ENCODE peak calls at places on chromosomes 2 and 18, in ten cellular contexts. Q is H1, I is spleen, C is transverse colon, H is sigmoid colon, U is stomach, T is suprapubic skin, W is upper lobe of left lung, R is breast epithelium, N is GM12878. J is an unnamed sample. For H3K36me3, the result is how much of the 10 kb centered on the place peaks cover.

GRCh38 chr2:24124003-24124585 is 825 bp downstream of the FAM228B start:
- DNase-seq in Q (no peak), I (no peak), C (no peak), H (no peak), U (no peak), T (no peak), W (no peak), R (no peak), N (no peak), J (no peak)

GRCh38 chr2:155643056-155643775 is 689.3 kb downstream of the NR4A2 start:
- DNase-seq in Q (no peak), I (no peak), C (no peak), H (no peak), U (no peak), T (no peak), W (no peak), R (no peak), N (no peak), J (no peak)

GRCh38 chr2:153715218-153715617 is 156.5 kb upstream of the GALNT13 start:
- DNase-seq in Q (no peak), I (no peak), C (no peak), H (no peak), U (no peak), T (no peak), W (no peak), R (no peak), N (no peak), J (no peak)

GRCh38 chr18:26863921-26864497 is 1.5 kb downstream of the AQP4 start:
- DNase-seq in Q (no peak), I (no peak), C (no peak), H (no peak), U (no peak), T (no peak), W (peak), R (no peak), N (no peak), J (no peak)

GRCh38 chr2:135183822-135184221 is 131.7 kb downstream of the RAB3GAP1 start:
- DNase-seq in Q (no peak), I (no peak), C (no peak), H (no peak), U (no peak), T (no peak), W (no peak), R (no peak), N (no peak), J (no peak)

GRCh38 chr2:239716536-239717318 is 308.4 kb downstream of the NDUFA10 start:
- DNase-seq in Q (no peak), I (peak), C (no peak), H (peak), U (no peak), T (no peak), W (no peak), R (peak), N (no peak), J (peak)

GRCh38 chr2:44549099-44549471 is 187.3 kb downstream of the CAMKMT start:
- DNase-seq in Q (no peak), I (no peak), C (no peak), H (no peak), U (no peak), T (no peak), W (no peak), R (no peak), N (no peak), J (no peak)

GRCh38 chr2:237025090-237025865 is 60.4 kb upstream of the COPS8 start:
- DNase-seq in Q (no peak), I (no peak), C (peak), H (no peak), U (peak), T (no peak), W (peak), R (no peak), N (no peak), J (no peak)

GRCh38 chr2:201404699-201405275 is 46.5 kb downstream of the TRAK2 start:
- DNase-seq in Q (no peak), I (no peak), C (no peak), H (no peak), U (no peak), T (no peak), W (no peak), R (no peak), N (no peak), J (no peak)

GRCh38 chr2:23828986-23829385 is 97.9 kb downstream of the ATAD2B start:
- DNase-seq in Q (no peak), I (no peak), C (no peak), H (no peak), U (no peak), T (no peak), W (no peak), R (no peak), N (no peak), J (no peak)

GRCh38 chr2:233480490-233481202 is 85.9 kb downstream of the USP40 start:
- DNase-seq in Q (no peak), I (peak), C (peak), H (peak), U (peak), T (no peak), W (peak), R (peak), N (no peak), J (peak)

GRCh38 chr2:200042944-200043343 is 87.6 kb downstream of the MAIP1 start:
- DNase-seq in Q (no peak), I (no peak), C (no peak), H (no peak), U (no peak), T (no peak), W (no peak), R (no peak), N (no peak), J (no peak)

GRCh38 chr18:40939636-40940035 is 1015.4 kb upstream of the PIK3C3 start:
- DNase-seq in Q (no peak), I (peak), C (no peak), H (no peak), U (no peak), T (no peak), W (no peak), R (no peak), N (no peak), J (no peak)

GRCh38 chr2:74532222-74532621 is 2.5 kb downstream of the HTRA2 start:
- DNase-seq in Q (no peak), I (no peak), C (no peak), H (no peak), U (no peak), T (no peak), W (no peak), R (no peak), N (no peak), J (no peak)

GRCh38 chr18:46293699-46294300 is 189.6 kb downstream of the HAUS1 start:
- DNase-seq in Q (no peak), I (no peak), C (no peak), H (no peak), U (no peak), T (no peak), W (peak), R (no peak), N (no peak), J (no peak)

GRCh38 chr2:217729426-217730058 is 273.3 kb downstream of the TNS1 start:
- DNase-seq in Q (no peak), I (no peak), C (no peak), H (no peak), U (no peak), T (no peak), W (no peak), R (peak), N (no peak), J (no peak)

GRCh38 chr18:26322892-26323653 is 96.8 kb downstream of the TAF4B start:
- DNase-seq in Q (no peak), I (no peak), C (no peak), H (no peak), U (no peak), T (no peak), W (no peak), R (no peak), N (no peak), J (no peak)

GRCh38 chr2:160156084-160156483 is 44.0 kb downstream of the ITGB6 start:
- DNase-seq in Q (no peak), I (no peak), C (no peak), H (no peak), U (no peak), T (no peak), W (peak), R (no peak), N (no peak), J (no peak)

GRCh38 chr18:7562491-7562890 is 4.6 kb upstream of the PTPRM start:
- DNase-seq in Q (no peak), I (no peak), C (no peak), H (no peak), U (no peak), T (no peak), W (no peak), R (no peak), N (no peak), J (no peak)

GRCh38 chr18:7561907-7562460 is 5.1 kb upstream of the PTPRM start:
- DNase-seq in Q (no peak), I (no peak), C (no peak), H (no peak), U (no peak), T (no peak), W (no peak), R (no peak), N (no peak), J (no peak)

GRCh38 chr18:7559709-7560319 is 7.3 kb upstream of the PTPRM start:
- DNase-seq in Q (no peak), I (no peak), C (no peak), H (no peak), U (no peak), T (no peak), W (no peak), R (no peak), N (no peak), J (no peak)

GRCh38 chr18:7558769-7559168 is 8.3 kb upstream of the PTPRM start:
- DNase-seq in Q (no peak), I (no peak), C (no peak), H (no peak), U (no peak), T (no peak), W (no peak), R (no peak), N (no peak), J (no peak)

GRCh38 chr18:7557891-7558454 is 9.1 kb upstream of the PTPRM start:
- DNase-seq in Q (no peak), I (no peak), C (no peak), H (no peak), U (no peak), T (no peak), W (no peak), R (no peak), N (no peak), J (no peak)
- H3K36me3 ChIP-seq in Q (under half), I (under half), C (under half), H (under half), U (under half), T (under half), W (under half), R (under half), N (under half), J (under half)

GRCh38 chr18:79760881-79761280 is 36.9 kb upstream of the KCNG2 start:
- DNase-seq in Q (no peak), I (peak), C (no peak), H (peak), U (no peak), T (no peak), W (no peak), R (no peak), N (no peak), J (no peak)
- TF ChIP-seq POLR2AphosphoS5 in Q (no peak), I (no peak), C (no peak), H (no peak), U (no peak), T (no peak), W (no peak), R (no peak), N (no peak), J (no peak)

DNA sequence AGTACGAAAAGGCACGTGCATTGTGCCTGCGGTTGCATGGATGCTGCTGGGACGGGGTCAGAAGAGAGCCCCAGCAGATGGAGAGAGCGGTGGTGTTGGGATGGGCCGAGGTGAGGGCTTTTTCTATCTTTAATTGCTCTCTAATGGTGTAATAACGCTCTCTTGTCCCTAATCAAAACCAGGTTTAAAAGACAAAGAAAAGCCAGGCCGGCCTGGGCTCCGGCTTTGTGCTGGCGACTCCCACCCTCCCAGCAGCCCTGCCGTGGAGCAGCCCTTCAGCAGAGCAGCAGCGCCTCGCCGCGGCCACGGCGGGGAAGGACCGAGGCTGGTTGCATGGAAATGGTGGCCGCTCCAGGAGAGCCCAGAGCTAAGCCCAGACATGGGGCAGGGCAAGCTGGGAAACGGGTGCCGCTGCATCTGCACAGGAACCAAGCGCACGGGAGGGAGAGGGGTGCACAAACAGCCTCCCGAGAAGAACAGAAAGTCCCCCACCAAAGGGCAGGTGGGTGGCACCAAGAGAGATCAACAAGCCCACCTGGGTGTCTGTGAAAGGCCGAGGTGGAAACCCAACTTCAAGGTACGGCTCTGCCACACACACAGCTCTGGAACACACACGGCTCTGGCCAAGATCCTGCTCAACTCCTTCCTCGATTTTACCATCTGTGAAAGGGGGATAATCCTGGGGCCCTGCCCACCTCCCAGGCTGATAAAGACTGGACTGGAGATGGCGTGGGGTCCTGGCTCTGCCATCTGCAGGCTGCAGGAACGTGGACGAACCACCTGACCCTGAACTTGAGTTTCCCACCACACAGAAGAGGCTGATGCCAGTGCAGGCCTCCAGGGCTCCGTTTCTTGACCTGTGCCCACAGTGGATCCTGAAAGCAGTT is 15.0 kb downstream of the HS1BP3 start:
- DNase-seq in Q (peak), I (peak), C (peak), H (peak), U (peak), T (peak), W (peak), R (peak), N (no peak), J (no peak)
- TF ChIP-seq POLR2A in Q (no peak), I (no peak), C (no peak), H (no peak), U (no peak), T (no peak), W (no peak), R (no peak), N (no peak), J (no peak)

GRCh38 chr18:11666831-11667230 is 22.2 kb upstream of the GNAL start:
- DNase-seq in Q (no peak), I (no peak), C (no peak), H (no peak), U (no peak), T (no peak), W (no peak), R (no peak), N (no peak), J (peak)

GRCh38 chr18:11669271-11669947 is 19.7 kb upstream of the GNAL start:
- DNase-seq in Q (no peak), I (no peak), C (no peak), H (no peak), U (no peak), T (no peak), W (no peak), R (no peak), N (no peak), J (peak)

GRCh38 chr18:11666176-11666575 is 22.9 kb upstream of the GNAL start:
- DNase-seq in Q (no peak), I (no peak), C (no peak), H (no peak), U (no peak), T (no peak), W (no peak), R (no peak), N (no peak), J (no peak)

GRCh38 chr18:11668441-11669169 is 20.5 kb upstream of the GNAL start:
- DNase-seq in Q (no peak), I (no peak), C (no peak), H (no peak), U (no peak), T (no peak), W (no peak), R (no peak), N (no peak), J (peak)

GRCh38 chr18:11667578-11667977 is 21.5 kb upstream of the GNAL start:
- DNase-seq in Q (no peak), I (no peak), C (no peak), H (no peak), U (no peak), T (no peak), W (no peak), R (no peak), N (no peak), J (no peak)
- H3K36me3 ChIP-seq in Q (under half), I (under half), C (under half), H (under half), U (under half), T (under half), W (under half), R (under half), N (under half), J (under half)

GRCh38 chr2:222318712-222319575 is 20.1 kb upstream of the PAX3 start:
- DNase-seq in Q (no peak), I (peak), C (no peak), H (no peak), U (no peak), T (no peak), W (peak), R (no peak), N (no peak), J (no peak)

GRCh38 chr2:222322241-222322640 is 23.4 kb upstream of the PAX3 start:
- DNase-seq in Q (no peak), I (no peak), C (no peak), H (no peak), U (no peak), T (no peak), W (no peak), R (no peak), N (no peak), J (no peak)

GRCh38 chr2:222319576-222320440 is 21.0 kb upstream of the PAX3 start:
- DNase-seq in Q (no peak), I (peak), C (no peak), H (no peak), U (no peak), T (no peak), W (peak), R (no peak), N (no peak), J (no peak)

GRCh38 chr2:222318026-222318711 is 19.4 kb upstream of the PAX3 start:
- DNase-seq in Q (no peak), I (peak), C (peak), H (no peak), U (peak), T (no peak), W (peak), R (no peak), N (no peak), J (no peak)

DNA sequence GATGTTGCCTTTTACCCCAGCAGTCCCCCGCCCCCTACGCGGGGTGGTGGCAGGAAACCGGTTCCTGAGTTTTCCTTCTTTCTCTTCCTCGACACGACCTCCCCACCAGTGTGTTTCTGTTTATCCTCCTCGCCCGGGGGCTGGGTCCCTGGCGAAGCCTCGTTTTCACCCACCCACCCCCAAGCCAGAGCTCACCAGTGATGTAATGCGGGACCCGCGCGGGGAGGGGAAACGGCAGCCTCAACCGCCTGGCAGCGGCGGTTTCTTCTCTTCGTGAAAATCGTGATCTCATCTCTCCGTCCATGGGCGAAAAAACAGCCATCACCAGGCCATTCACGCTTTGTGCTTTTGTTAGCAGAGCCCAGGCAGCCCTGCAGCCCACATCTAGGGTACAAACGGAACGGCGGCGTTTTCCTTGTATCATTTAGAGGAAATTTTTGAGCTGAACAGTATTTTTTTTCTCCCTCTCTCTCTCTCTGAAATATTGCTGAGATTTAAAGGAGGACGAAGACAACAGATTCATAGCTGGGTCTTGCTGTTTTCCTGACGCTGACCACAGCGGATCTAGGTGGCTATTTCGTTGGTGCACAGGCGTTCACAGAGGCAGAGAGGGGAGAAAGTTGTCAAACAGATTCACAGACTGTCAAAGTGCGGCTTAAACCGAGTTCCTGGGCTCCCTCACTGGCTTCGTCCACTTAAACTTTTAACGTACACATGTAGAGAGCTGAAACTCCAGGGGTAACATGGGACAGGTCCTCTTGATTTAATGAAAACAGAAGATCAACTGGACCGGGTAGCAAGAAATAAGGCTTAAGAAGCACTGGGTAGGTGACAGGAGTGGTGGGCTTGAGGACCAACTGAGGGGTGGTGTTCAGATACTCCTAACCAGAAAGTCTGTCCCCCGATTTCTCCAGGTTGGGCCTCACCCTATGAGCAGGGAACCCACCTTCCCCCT is 21.9 kb upstream of the PAX3 start:
- DNase-seq in Q (no peak), I (peak), C (no peak), H (no peak), U (no peak), T (no peak), W (peak), R (no peak), N (no peak), J (no peak)
- TF ChIP-seq POLR2AphosphoS5 in Q (no peak), I (no peak), C (no peak), H (no peak), U (no peak), T (no peak), W (no peak), R (no peak), N (no peak), J (no peak)

DNA sequence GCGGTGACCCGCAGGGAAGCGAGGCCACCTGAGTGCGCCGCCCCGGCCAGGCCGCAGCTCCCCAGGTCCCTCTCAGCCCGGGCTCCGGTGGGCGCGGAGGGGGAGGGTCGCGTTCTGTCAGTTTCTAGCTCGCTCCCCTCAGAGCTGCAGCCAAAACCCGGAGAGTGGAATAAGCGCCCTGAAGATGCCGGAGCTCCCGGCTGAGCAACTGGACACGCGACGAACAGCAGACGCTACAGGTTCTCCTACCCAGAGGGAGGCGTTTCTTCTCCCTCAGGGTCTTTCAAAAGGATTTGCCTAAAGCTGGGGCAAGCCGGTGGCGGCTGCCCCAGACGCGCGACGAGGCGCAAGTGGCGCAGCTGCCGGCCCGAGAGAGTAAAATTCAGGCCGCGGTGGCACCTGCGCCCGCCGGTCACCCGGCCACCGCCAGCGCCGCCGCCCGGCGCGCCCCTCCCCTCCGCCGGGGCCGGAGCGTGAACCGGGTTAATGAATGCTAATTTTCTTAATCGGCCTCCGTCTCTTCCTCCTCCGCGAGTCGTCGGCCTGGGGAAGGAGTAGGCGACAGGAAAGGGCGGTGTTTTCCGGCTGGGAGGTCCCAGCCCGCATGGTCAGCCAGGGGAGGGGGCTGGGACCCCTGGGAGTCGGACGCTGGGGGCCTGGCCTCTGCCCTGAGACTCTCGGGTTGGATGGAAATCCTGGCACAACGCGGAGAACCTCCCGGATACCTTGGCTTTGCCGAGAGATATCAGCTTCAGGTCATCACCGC is 845 bp upstream of the CDC42EP3 start:
- DNase-seq in Q (peak), I (peak), C (peak), H (peak), U (peak), T (peak), W (peak), R (peak), N (no peak), J (no peak)
- TF ChIP-seq POLR2A in Q (no peak), I (no peak), C (no peak), H (peak), U (no peak), T (no peak), W (no peak), R (no peak), N (peak), J (no peak)

J was measured in vagina.